ENCODE peak calls at places on chromosomes 3 and 15, in seven cellular contexts. M is activated naive CD8-positive, alpha-beta T cell treated with anti-CD3 and anti-CD28 coated beads for 36 hours; K is K562; Y is ovary; A is HCEC 1CT; N is upper lobe of right lung; G is stimulated activated CD8-positive, alpha-beta memory T cell treated with anti-CD3 and anti-CD28 coated beads, Interleukin-15, amount 100 ng/mL, for 1 hour. U is an unnamed sample.

GRCh38 chr3:66532613-66533012 is 31.8 kb upstream of the LRIG1 start:
- DNase-seq in Y (no peak), N (no peak), G (no peak), A (no peak), K (no peak), M (no peak), U (no peak)

GRCh38 chr3:46213201-46213600 is 5.1 kb upstream of the CCR1 start:
- DNase-seq in A (no peak), Y (no peak), G (no peak), K (no peak), N (no peak), M (no peak), U (no peak)

GRCh38 chr15:49103676-49104075 is 51.7 kb downstream of the COPS2 start:
- DNase-seq in K (no peak), N (no peak), Y (no peak), M (no peak), A (no peak), G (no peak), U (no peak)

GRCh38 chr3:34377961-34378360 is 579.5 kb downstream of the PDCD6IP start:
- DNase-seq in A (no peak), G (no peak), K (no peak), M (no peak), N (no peak), Y (no peak), U (no peak)

GRCh38 chr3:144312702-144313101 is 341.1 kb downstream of the DIPK2A start:
- DNase-seq in K (no peak), G (no peak), Y (no peak), M (no peak), A (no peak), N (no peak), U (no peak)

GRCh38 chr15:24772709-24773373 is 97.3 kb downstream of the NPAP1 start:
- DNase-seq in N (peak; percentile 85), Y (peak; percentile 64), A (no peak), M (peak; percentile 82), K (peak; percentile 6), G (peak; percentile 19), U (peak; percentile 53)

GRCh38 chr15:52427804-52428203 is 100.9 kb downstream of the MYO5A start:
- DNase-seq in A (peak; percentile 86), M (no peak), K (no peak), G (no peak), N (no peak), Y (peak; percentile 25), U (peak; percentile 86)

GRCh38 chr3:46713898-46714552 is 3.6 kb downstream of the PRSS50 start:
- DNase-seq in A (no peak), K (no peak), G (no peak), M (no peak), N (peak; percentile 73), Y (peak; percentile 18), U (no peak)

GRCh38 chr3:69082805-69083204 is 1.9 kb upstream of the ARL6IP5 start:
- DNase-seq in N (no peak), K (no peak), M (peak; percentile 70), Y (no peak), A (peak; percentile 75), G (no peak), U (no peak)

GRCh38 chr3:98525494-98525893 is 2.8 kb upstream of the CLDND1 start:
- DNase-seq in A (no peak), K (no peak), M (no peak), G (no peak), Y (no peak), N (no peak), U (no peak)

GRCh38 chr15:77067691-77068367 is 3.1 kb downstream of the TSPAN3 start:
- DNase-seq in G (no peak), N (no peak), K (no peak), Y (no peak), A (no peak), M (no peak), U (no peak)

GRCh38 chr3:179463299-179463698 is 12.0 kb upstream of the GNB4 start:
- DNase-seq in M (no peak), A (no peak), G (no peak), Y (no peak), K (no peak), N (no peak), U (no peak)

GRCh38 chr15:40929730-40930429 is 740 bp downstream of the DLL4 start:
- DNase-seq in Y (no peak), G (no peak), K (peak; percentile 45), N (peak; percentile 84), A (peak; percentile 67), M (no peak), U (no peak)

GRCh38 chr3:46504780-46505179 is 7.0 kb downstream of the RTP3 start:
- DNase-seq in Y (no peak), K (no peak), G (no peak), N (no peak), M (peak; percentile 26), A (no peak), U (no peak)

GRCh38 chr3:46852329-46852720 is 10.9 kb downstream of the MYL3 start:
- DNase-seq in G (no peak), K (no peak), A (no peak), N (peak; percentile 50), Y (no peak), M (no peak), U (no peak)